ENCODE peak calls at places on chromosomes 11 and 22, in ten cellular contexts. Q is GM06990, J is tibial artery, K is fibroblast of pulmonary artery, I is upper lobe of left lung, F is right lobe of liver, R is chondrocyte, D is IMR-90, L is neural progenitor cell, Y is AG04449. X is an unnamed sample.

GRCh38 chr11:115711021-115711420 is 206.8 kb upstream of the CADM1 start:
- DNase-seq in Q (no peak), R (no peak), Y (no peak), L (no peak), J (no peak), K (no peak), F (no peak), I (no peak), D (no peak), X (no peak)

GRCh38 chr11:8527939-8528338 is 66.1 kb downstream of the STK33 start:
- DNase-seq in Y (no peak), J (no peak), L (no peak), K (no peak), R (no peak), Q (no peak), I (no peak), F (no peak), D (no peak), X (no peak)

GRCh38 chr11:94934362-94934761 is 39.0 kb downstream of the CWC15 start:
- DNase-seq in L (peak; percentile 56), K (peak; percentile 39), D (peak; percentile 65), Q (no peak), F (no peak), Y (no peak), R (no peak), I (no peak), J (no peak), X (no peak)

GRCh38 chr11:117328414-117329010 is 858 bp downstream of the CEP164 start:
- DNase-seq in F (no peak), Q (no peak), R (no peak), D (peak; percentile 58), I (peak; percentile 33), J (peak; percentile 53), L (peak; percentile 25), K (peak; percentile 51), Y (no peak), X (no peak)

GRCh38 chr11:47606731-47607130 is 12.5 kb upstream of the C1QTNF4 start:
- DNase-seq in L (no peak), F (no peak), D (peak; percentile 24), I (no peak), J (no peak), K (peak; percentile 40), Y (no peak), R (no peak), Q (no peak), X (no peak)

GRCh38 chr11:109994896-109995295 is 98.3 kb upstream of the ZC3H12C start:
- DNase-seq in Q (no peak), Y (no peak), J (no peak), K (no peak), D (no peak), R (no peak), I (no peak), F (no peak), L (peak; percentile 8), X (no peak)

GRCh38 chr22:17396531-17396930 is 27.3 kb downstream of the CECR2 start:
- DNase-seq in R (no peak), D (no peak), K (no peak), L (no peak), J (no peak), Y (no peak), F (no peak), Q (no peak), I (no peak), X (no peak)

GRCh38 chr11:77189588-77190210 is 61.7 kb downstream of the MYO7A start:
- DNase-seq in R (no peak), D (no peak), J (no peak), F (no peak), Q (no peak), Y (no peak), L (no peak), I (no peak), K (no peak), X (no peak)

GRCh38 chr22:40732996-40733292 is 53.7 kb downstream of the MCHR1 start:
- DNase-seq in F (no peak), Q (no peak), K (no peak), R (no peak), I (no peak), Y (no peak), L (no peak), J (no peak), D (no peak), X (no peak)

GRCh38 chr22:40729284-40729683 is 50.0 kb downstream of the MCHR1 start:
- DNase-seq in L (no peak), R (peak; percentile 29), J (no peak), K (no peak), I (no peak), F (no peak), Y (no peak), D (no peak), Q (no peak), X (no peak)

GRCh38 chr22:40733919-40734318 is 54.6 kb downstream of the MCHR1 start:
- DNase-seq in D (no peak), J (no peak), F (no peak), K (no peak), I (no peak), Q (no peak), Y (no peak), L (no peak), R (peak; percentile 0), X (no peak)

GRCh38 chr22:40727607-40728325 is 48.5 kb downstream of the MCHR1 start:
- DNase-seq in I (no peak), Y (no peak), F (no peak), K (no peak), Q (no peak), J (no peak), D (no peak), R (peak; percentile 13), L (no peak), X (no peak)

DNA sequence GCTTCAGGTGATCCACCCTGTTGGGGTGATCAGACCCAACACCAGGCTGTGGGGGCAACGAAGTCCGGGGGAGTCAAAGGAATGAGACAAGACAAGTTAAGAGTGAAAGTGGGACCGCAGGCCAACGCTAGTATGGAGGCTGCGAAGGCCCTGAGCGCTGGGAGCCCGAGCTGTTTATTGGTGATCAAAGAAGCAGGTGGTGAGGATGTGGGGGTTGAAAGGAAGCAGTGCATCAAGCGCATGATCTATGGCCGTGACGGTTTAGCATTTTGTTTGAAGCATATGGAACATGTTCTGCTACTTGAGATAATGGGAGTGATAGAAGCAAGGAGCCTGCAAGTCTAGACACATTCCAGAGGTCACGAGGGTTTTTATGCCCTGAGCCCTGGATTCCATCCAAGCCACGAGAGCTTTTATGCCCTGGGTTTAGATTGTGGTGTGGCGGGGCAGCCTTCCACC is 49.5 kb downstream of the MCHR1 start:
- DNase-seq in J (no peak), F (no peak), D (no peak), R (peak; percentile 61), L (no peak), K (peak; percentile 36), I (peak; percentile 49), Q (no peak), Y (no peak), X (no peak)
- TF ChIP-seq CTCF in J (no peak), F (no peak), D (no peak), R (no peak), L (no peak), K (no peak), I (no peak), Q (no peak), Y (no peak), X (no peak)

DNA sequence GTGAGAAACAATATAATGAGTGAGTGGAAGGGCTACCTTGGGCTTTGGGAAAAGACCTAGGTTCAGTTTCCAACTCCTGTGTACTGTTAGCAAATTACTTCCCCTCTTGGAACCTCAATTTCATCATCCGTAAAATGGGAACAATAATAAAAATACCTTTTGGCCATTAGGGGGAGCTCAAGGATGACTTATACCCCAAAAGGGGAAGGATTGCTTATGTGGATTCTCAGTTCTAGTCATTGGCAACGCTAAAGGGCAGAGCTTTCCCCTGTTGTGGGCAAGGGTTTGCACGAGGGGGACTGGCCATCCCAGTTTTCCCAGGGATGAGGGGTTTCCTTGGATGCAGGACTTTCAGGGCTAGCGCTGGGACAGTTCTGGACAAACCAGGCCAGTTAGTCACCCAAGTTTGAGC is 3.1 kb upstream of the COMMD9 start:
- DNase-seq in I (no peak), J (no peak), Y (no peak), R (no peak), Q (peak; percentile 31), D (peak; percentile 47), L (peak; percentile 47), F (no peak), K (peak; percentile 68), X (peak; percentile 22)
- TF ChIP-seq CTCF in I (peak; percentile 72), J (peak; percentile 28), Y (peak; percentile 33), R (peak; percentile 87), Q (peak; percentile 38), D (peak; percentile 78), L (peak; percentile 76), F (peak; percentile 49), K (peak; percentile 46), X (peak; percentile 54)

DNA sequence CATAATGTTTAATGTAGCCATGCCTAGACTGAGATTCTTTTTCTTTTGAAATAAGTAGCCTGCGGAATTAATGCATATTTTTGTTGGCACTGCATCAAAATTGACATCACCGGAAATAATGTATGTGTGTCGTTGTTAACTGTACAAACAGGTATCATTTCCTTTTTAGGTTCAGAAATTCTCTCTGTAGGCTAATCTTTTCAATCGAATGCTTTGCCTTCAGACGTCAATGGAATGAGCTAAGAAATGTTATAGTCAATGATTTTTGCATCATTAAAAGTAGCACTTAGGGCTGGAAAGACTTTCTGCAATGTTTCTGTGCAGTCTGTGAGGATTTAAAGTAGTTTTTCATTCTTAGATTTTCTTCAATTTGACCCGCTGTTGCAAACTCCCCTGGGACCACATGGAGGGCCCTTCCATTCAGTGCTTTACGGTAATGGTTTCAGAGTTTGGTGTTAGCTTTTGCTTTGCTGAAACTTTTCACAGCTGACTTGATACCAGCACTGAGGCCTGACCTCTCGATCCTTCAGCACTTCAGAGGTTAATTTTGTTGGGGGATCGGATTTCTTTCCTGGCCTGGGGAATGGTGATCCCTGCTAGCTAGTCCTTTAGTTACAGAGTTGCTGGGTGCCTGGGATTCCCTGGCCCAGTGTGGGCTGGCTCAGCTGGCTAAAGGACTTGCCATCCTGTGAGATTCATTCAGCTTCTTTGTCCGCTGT is 137.8 kb downstream of the DBX1 start:
- DNase-seq in J (no peak), K (peak; percentile 68), Q (no peak), Y (no peak), F (peak; percentile 55), I (no peak), L (peak; percentile 91), R (no peak), D (peak; percentile 63), X (no peak)
- TF ChIP-seq CTCF in J (no peak), K (no peak), Q (no peak), Y (no peak), F (no peak), I (no peak), L (no peak), R (no peak), D (no peak), X (no peak)

DNA sequence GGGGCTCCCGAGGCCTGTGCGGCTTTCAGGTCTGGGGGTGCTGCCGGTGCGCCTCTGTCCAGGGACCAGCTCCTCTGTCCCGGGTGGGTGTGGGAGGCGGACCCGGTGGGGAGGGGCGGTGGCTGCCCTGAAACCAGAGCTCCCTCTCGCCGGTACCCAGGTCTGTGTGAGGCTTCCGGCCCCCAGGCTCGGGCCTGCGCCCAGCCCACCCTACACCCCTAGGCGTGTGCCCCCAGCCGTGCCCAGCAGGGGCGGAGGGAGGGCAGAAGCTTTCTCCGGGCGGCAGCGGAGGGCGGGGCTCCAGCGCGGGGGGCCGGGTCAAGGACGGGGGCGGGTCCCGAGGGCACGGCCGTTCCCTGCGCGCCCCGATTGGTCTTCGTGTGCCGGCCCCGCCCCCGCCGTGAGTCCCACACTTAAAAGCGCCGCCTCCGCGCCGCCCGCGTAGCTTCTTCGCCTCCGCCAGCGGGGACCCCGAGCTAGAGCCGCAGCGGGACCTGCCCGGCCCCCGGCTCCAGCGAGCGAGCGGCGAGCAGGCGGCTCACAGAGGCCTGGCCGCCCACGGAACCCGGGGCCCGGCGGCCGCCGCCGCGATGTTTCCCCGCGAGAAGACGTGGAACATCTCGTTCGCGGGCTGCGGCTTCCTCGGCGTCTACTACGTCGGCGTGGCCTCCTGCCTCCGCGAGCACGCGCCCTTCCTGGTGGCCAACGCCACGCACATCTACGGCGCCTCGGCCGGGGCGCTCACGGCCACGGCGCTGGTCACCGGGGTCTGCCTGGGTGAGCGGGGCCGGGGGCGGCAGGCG is 616 bp downstream of the PNPLA2 start:
- DNase-seq in D (peak; percentile 73), J (peak; percentile 89), Y (no peak), I (peak; percentile 96), L (peak; percentile 98), K (peak; percentile 85), R (no peak), Q (peak; percentile 90), F (peak; percentile 96), X (no peak)
- TF ChIP-seq CTCF in D (peak; percentile 9), J (peak; percentile 39), Y (peak; percentile 25), I (peak; percentile 83), L (no peak), K (no peak), R (no peak), Q (no peak), F (no peak), X (no peak)

X was measured in GM12864.